ENCODE peak calls at places on chromosome 12, in eight cellular contexts. P is NCI-H1105; K is stimulated activated CD8-positive, alpha-beta memory T cell treated with anti-CD3 and anti-CD28 coated beads, Interleukin-15, amount 100 ng/mL, for 48 hours; U is colonic mucosa; L is BJ; I is HuH-7.5; C is NCI-H1092; Q is activated naive CD4-positive, alpha-beta T cell treated with anti-CD3 and anti-CD28 coated beads, Interleukin-2, amount 10 ng/mL, durations not matched to agents 7 days and 5 days. M is an unnamed sample.
A peak's percentile ranks its signal among the peaks of the same experiment; 100 is the strongest.

GRCh38 chr12:40144023-40144422 is 38.1 kb upstream of the SLC2A13 start:
- DNase-seq in P (no peak), K (no peak), U (no peak), L (no peak), I (no peak), C (no peak), Q (no peak), M (no peak)

GRCh38 chr12:12265571-12266388 is 1.1 kb downstream of the LRP6 start:
- DNase-seq in P (no peak), K (no peak), U (peak; percentile 37), L (no peak), I (peak; percentile 38), C (no peak), Q (no peak), M (no peak)

GRCh38 chr12:98399532-98399931 is 115.9 kb upstream of the TMPO start:
- DNase-seq in P (no peak), K (peak; percentile 61), U (no peak), L (no peak), I (no peak), C (no peak), Q (peak; percentile 71), M (peak; percentile 43)

GRCh38 chr12:66048843-66049537 is 81.6 kb downstream of the LLPH start:
- DNase-seq in P (no peak), K (no peak), U (no peak), L (no peak), I (peak; percentile 27), C (no peak), Q (no peak), M (peak; percentile 70)

GRCh38 chr12:123231931-123232330 is 1.0 kb downstream of the MPHOSPH9 start:
- DNase-seq in P (no peak), K (no peak), U (no peak), L (no peak), I (no peak), C (no peak), Q (no peak), M (no peak)

GRCh38 chr12:4643747-4644146 is 5.1 kb downstream of the AKAP3 start:
- DNase-seq in P (no peak), K (no peak), U (no peak), L (no peak), I (no peak), C (no peak), Q (no peak), M (no peak)

GRCh38 chr12:25051171-25051570 is 102.3 kb upstream of the BCAT1 start:
- DNase-seq in P (no peak), K (no peak), U (no peak), L (no peak), I (no peak), C (no peak), Q (peak; percentile 21), M (no peak)

GRCh38 chr12:113932411-113933196 is 33.5 kb downstream of the RBM19 start:
- DNase-seq in P (no peak), K (no peak), U (no peak), L (no peak), I (no peak), C (no peak), Q (no peak), M (no peak)

GRCh38 chr12:108218911-108219310 is 89.8 kb downstream of the WSCD2 start:
- DNase-seq in P (no peak), K (no peak), U (no peak), L (no peak), I (no peak), C (no peak), Q (no peak), M (no peak)

GRCh38 chr12:98699568-98699967 is 54.5 kb downstream of the APAF1 start:
- DNase-seq in P (no peak), K (no peak), U (no peak), L (no peak), I (no peak), C (no peak), Q (no peak), M (no peak)

GRCh38 chr12:111412007-111412829 is 6.5 kb downstream of the SH2B3 start:
- DNase-seq in P (no peak), K (no peak), U (no peak), L (no peak), I (no peak), C (no peak), Q (peak; percentile 43), M (no peak)

GRCh38 chr12:30996752-30997151 is 70.2 kb downstream of the TSPAN11 start:
- DNase-seq in P (no peak), K (no peak), U (no peak), L (no peak), I (no peak), C (no peak), Q (no peak), M (no peak)

GRCh38 chr12:27460471-27460978 is 14.0 kb downstream of the SMCO2 start:
- DNase-seq in P (no peak), K (no peak), U (peak; percentile 32), L (no peak), I (no peak), C (no peak), Q (peak; percentile 58), M (peak; percentile 84)

GRCh38 chr12:122669397-122670070 is 33.6 kb downstream of the HCAR2 start:
- DNase-seq in P (no peak), K (no peak), U (no peak), L (peak; percentile 39), I (no peak), C (no peak), Q (no peak), M (peak; percentile 48)

GRCh38 chr12:78804262-78804661 is 60.3 kb upstream of the SYT1 start:
- DNase-seq in P (no peak), K (no peak), U (no peak), L (no peak), I (no peak), C (no peak), Q (no peak), M (no peak)

GRCh38 chr12:128754275-128754674 is 69.5 kb downstream of the SLC15A4 start:
- DNase-seq in P (no peak), K (no peak), U (no peak), L (no peak), I (no peak), C (no peak), Q (no peak), M (no peak)

GRCh38 chr12:28082101-28082500 is 108.2 kb upstream of the CCDC91 start:
- DNase-seq in P (no peak), K (no peak), U (no peak), L (no peak), I (no peak), C (no peak), Q (no peak), M (no peak)

GRCh38 chr12:123599721-123600120 is 2.2 kb upstream of the DDX55 start:
- DNase-seq in P (no peak), K (no peak), U (no peak), L (no peak), I (no peak), C (no peak), Q (no peak), M (no peak)

GRCh38 chr12:13135336-13136178 is 32.1 kb upstream of the GSG1 start:
- DNase-seq in P (no peak), K (no peak), U (no peak), L (peak; percentile 74), I (peak; percentile 16), C (no peak), Q (no peak), M (peak; percentile 91)

GRCh38 chr12:94571556-94571955 is 78.8 kb downstream of the TMCC3 start:
- DNase-seq in P (no peak), K (no peak), U (peak; percentile 91), L (no peak), I (peak; percentile 82), C (no peak), Q (no peak), M (peak; percentile 36)

GRCh38 chr12:64760808-64761573 is 1.8 kb upstream of the GNS start:
- DNase-seq in P (no peak), K (no peak), U (no peak), L (no peak), I (no peak), C (no peak), Q (no peak), M (no peak)

GRCh38 chr12:103840399-103840880 is 594 bp downstream of the NT5DC3 start:
- DNase-seq in P (no peak), K (peak; percentile 5), U (no peak), L (no peak), I (no peak), C (no peak), Q (no peak), M (peak; percentile 6)

GRCh38 chr12:94147991-94148840 is at the start of gene PLXNC1:
- DNase-seq in P (peak; percentile 40), K (peak; percentile 48), U (peak; percentile 70), L (no peak), I (peak; percentile 79), C (peak; percentile 61), Q (peak; percentile 91), M (peak; percentile 6)

GRCh38 chr12:53060721-53061276 is 10.9 kb downstream of the TNS2 start:
- DNase-seq in P (peak; percentile 70), K (no peak), U (no peak), L (no peak), I (no peak), C (peak; percentile 46), Q (no peak), M (no peak)